ENCODE peak calls at places on chromosomes 1 and 21, in ten cellular contexts. B, R, D, U, H, O, T, Z, L and E are unnamed samples.

GRCh38 chr1:248804771-248805681 is 20.7 kb downstream of the SH3BP5L start:
- DNase-seq in B (no peak), R (no peak), D (no peak), U (no peak), H (no peak), O (no peak), T (no peak), Z (no peak), L (no peak), E (peak; percentile 80)

GRCh38 chr1:29388884-29389283 is 152.6 kb downstream of the PTPRU start:
- DNase-seq in B (no peak), R (no peak), D (no peak), U (no peak), H (no peak), O (no peak), T (no peak), Z (no peak), L (no peak), E (no peak)

GRCh38 chr1:190754769-190755168 is 277.1 kb upstream of the BRINP3 start:
- DNase-seq in B (peak; percentile 60), R (peak; percentile 71), D (no peak), U (no peak), H (no peak), O (peak; percentile 15), T (no peak), Z (no peak), L (no peak), E (no peak)

GRCh38 chr1:162466797-162467196 is 30.8 kb upstream of the UHMK1 start:
- DNase-seq in B (no peak), R (no peak), D (no peak), U (no peak), H (no peak), O (no peak), T (no peak), Z (no peak), L (no peak), E (no peak)

GRCh38 chr1:20185834-20186782 is at the start of the genes PLA2G2C and UBXN10:
- DNase-seq in B (no peak), R (no peak), D (peak; percentile 94), U (peak; percentile 75), H (no peak), O (no peak), T (peak; percentile 33), Z (no peak), L (peak; percentile 68), E (peak; percentile 52)

GRCh38 chr21:33975548-33976081 is 60.0 kb upstream of the ATP5PO start:
- DNase-seq in B (peak; percentile 86), R (peak; percentile 44), D (peak; percentile 82), U (no peak), H (no peak), O (peak; percentile 72), T (peak; percentile 63), Z (no peak), L (peak; percentile 46), E (no peak)

GRCh38 chr1:68973459-68974244 is 476.8 kb upstream of the DEPDC1 start:
- DNase-seq in B (peak; percentile 72), R (peak; percentile 22), D (no peak), U (no peak), H (no peak), O (no peak), T (no peak), Z (no peak), L (no peak), E (no peak)

GRCh38 chr1:223010552-223011229 is 132.4 kb downstream of the TLR5 start:
- DNase-seq in B (no peak), R (peak; percentile 48), D (no peak), U (no peak), H (no peak), O (peak; percentile 45), T (no peak), Z (no peak), L (no peak), E (no peak)

GRCh38 chr1:59165353-59165752 is 131.5 kb upstream of the FGGY start:
- DNase-seq in B (no peak), R (no peak), D (no peak), U (no peak), H (no peak), O (peak; percentile 53), T (no peak), Z (no peak), L (no peak), E (no peak)

GRCh38 chr1:31717341-31717740 is 13.5 kb upstream of the COL16A1 start:
- DNase-seq in B (peak; percentile 69), R (no peak), D (no peak), U (no peak), H (no peak), O (peak; percentile 39), T (no peak), Z (no peak), L (no peak), E (no peak)

GRCh38 chr1:239053269-239053668 is 333.1 kb upstream of the CHRM3 start:
- DNase-seq in B (no peak), R (no peak), D (no peak), U (no peak), H (no peak), O (no peak), T (no peak), Z (no peak), L (no peak), E (no peak)

GRCh38 chr1:183761871-183762270 is 43.0 kb upstream of the RGL1 start:
- DNase-seq in B (no peak), R (peak; percentile 61), D (no peak), U (no peak), H (no peak), O (peak; percentile 20), T (no peak), Z (no peak), L (no peak), E (no peak)

GRCh38 chr1:57599233-57599994 is 175.6 kb upstream of the DAB1 start:
- DNase-seq in B (no peak), R (peak; percentile 3), D (no peak), U (no peak), H (no peak), O (no peak), T (no peak), Z (no peak), L (no peak), E (no peak)

GRCh38 chr1:150186789-150187559 is 37.3 kb downstream of the PLEKHO1 start:
- DNase-seq in B (peak; percentile 48), R (peak; percentile 75), D (peak; percentile 22), U (no peak), H (no peak), O (peak; percentile 54), T (peak; percentile 8), Z (no peak), L (no peak), E (peak; percentile 63)

GRCh38 chr1:185670187-185670627 is 64.0 kb upstream of the HMCN1 start:
- DNase-seq in B (peak; percentile 70), R (peak; percentile 70), D (peak; percentile 69), U (peak; percentile 28), H (no peak), O (peak; percentile 30), T (peak; percentile 63), Z (no peak), L (peak; percentile 31), E (peak; percentile 36)

GRCh38 chr1:230972855-230973271 is 5.8 kb downstream of the TTC13 start:
- DNase-seq in B (no peak), R (peak; percentile 19), D (peak; percentile 77), U (no peak), H (no peak), O (no peak), T (peak; percentile 66), Z (no peak), L (peak; percentile 31), E (peak; percentile 54)

GRCh38 chr1:246324711-246325110 is 182.4 kb downstream of the SMYD3 start:
- DNase-seq in B (peak; percentile 83), R (peak; percentile 58), D (no peak), U (no peak), H (no peak), O (peak; percentile 24), T (no peak), Z (no peak), L (no peak), E (no peak)

GRCh38 chr21:43192501-43193081 is 23.8 kb downstream of the CRYAA start:
- DNase-seq in B (no peak), R (no peak), D (no peak), U (no peak), H (no peak), O (no peak), T (no peak), Z (no peak), L (no peak), E (no peak)

GRCh38 chr1:198007011-198007410 is 89.8 kb downstream of the LHX9 start:
- DNase-seq in B (no peak), R (no peak), D (no peak), U (no peak), H (no peak), O (no peak), T (no peak), Z (no peak), L (no peak), E (no peak)

GRCh38 chr1:93828437-93828756 is 50.6 kb downstream of the DNTTIP2 start:
- DNase-seq in B (peak; percentile 92), R (peak; percentile 54), D (no peak), U (no peak), H (no peak), O (peak; percentile 87), T (no peak), Z (no peak), L (no peak), E (no peak)

GRCh38 chr1:44012411-44012810 is 18.9 kb downstream of the SLC6A9 start:
- DNase-seq in B (no peak), R (no peak), D (no peak), U (no peak), H (no peak), O (no peak), T (no peak), Z (no peak), L (no peak), E (no peak)

GRCh38 chr21:26115899-26116298 is 54.7 kb downstream of the APP start:
- DNase-seq in B (no peak), R (peak; percentile 49), D (no peak), U (no peak), H (no peak), O (peak; percentile 82), T (no peak), Z (no peak), L (no peak), E (no peak)

GRCh38 chr1:243421784-243422183 is 165.9 kb downstream of the SDCCAG8 start:
- DNase-seq in B (peak; percentile 77), R (peak; percentile 89), D (peak; percentile 77), U (no peak), H (no peak), O (peak; percentile 86), T (peak; percentile 15), Z (no peak), L (peak; percentile 36), E (no peak)

GRCh38 chr1:174160109-174160473 is 771 bp downstream of the RABGAP1L start:
- DNase-seq in B (peak; percentile 35), R (peak; percentile 40), D (no peak), U (peak; percentile 49), H (no peak), O (peak; percentile 26), T (no peak), Z (no peak), L (peak; percentile 11), E (no peak)

GRCh38 chr1:19616489-19616888 is 27.6 kb upstream of the NBL1 start:
- DNase-seq in B (peak; percentile 37), R (peak; percentile 70), D (no peak), U (no peak), H (no peak), O (peak; percentile 20), T (no peak), Z (no peak), L (no peak), E (no peak)

GRCh38 chr1:234597894-234598293 is 12.1 kb downstream of the IRF2BP2 start:
- DNase-seq in B (peak; percentile 68), R (peak; percentile 60), D (peak; percentile 79), U (no peak), H (no peak), O (peak; percentile 67), T (peak; percentile 58), Z (no peak), L (peak; percentile 55), E (peak; percentile 57)

GRCh38 chr1:62436039-62436465 is 797 bp upstream of the USP1 start:
- DNase-seq in B (peak; percentile 99), R (no peak), D (no peak), U (peak; percentile 97), H (no peak), O (no peak), T (peak; percentile 94), Z (peak; percentile 84), L (peak; percentile 94), E (peak; percentile 98)

GRCh38 chr1:182235952-182236650 is 155.5 kb downstream of the GLUL start:
- DNase-seq in B (peak; percentile 43), R (no peak), D (no peak), U (peak; percentile 49), H (no peak), O (peak; percentile 84), T (no peak), Z (no peak), L (no peak), E (no peak)